ENCODE peak calls at places on chromosomes 4 and X, in eight cellular contexts. M is vagina, V is mesenchymal stem cell, Z is lower lobe of right lung, E is uterus, G is RWPE1, F is brain microvascular endothelial cell, O is neural progenitor cell. I is an unnamed sample.

GRCh38 chr4:17576932-17577659 is at the start of gene LAP3:
- DNase-seq in M (no peak), V (peak; percentile 95), Z (peak; percentile 98), E (peak; percentile 98), G (peak; percentile 89), F (peak; percentile 96), O (peak; percentile 98), I (peak; percentile 99)

GRCh38 chrX:150841466-150842197 is 56.8 kb downstream of the CD99L2 start:
- DNase-seq in M (no peak), V (peak; percentile 47), Z (no peak), E (no peak), G (peak; percentile 31), F (peak; percentile 20), O (no peak), I (no peak)

GRCh38 chr4:140635606-140636005 is 66.8 kb upstream of the UCP1 start:
- DNase-seq in M (no peak), V (no peak), Z (peak; percentile 61), E (no peak), G (peak; percentile 62), F (peak; percentile 26), O (peak; percentile 53), I (peak; percentile 71)

GRCh38 chr4:164892018-164892417 is 15.0 kb downstream of the APELA start:
- DNase-seq in M (no peak), V (no peak), Z (no peak), E (no peak), G (no peak), F (no peak), O (no peak), I (no peak)

GRCh38 chrX:12929701-12930100 is 23.3 kb downstream of the TLR8 start:
- DNase-seq in M (no peak), V (no peak), Z (no peak), E (no peak), G (no peak), F (no peak), O (no peak), I (no peak)

GRCh38 chrX:65926095-65927019 is 113.5 kb downstream of the VSIG4 start:
- DNase-seq in M (no peak), V (no peak), Z (no peak), E (no peak), G (no peak), F (no peak), O (no peak), I (no peak)

GRCh38 chr4:9996319-9997110 is 24.8 kb downstream of the SLC2A9 start:
- DNase-seq in M (no peak), V (peak; percentile 9), Z (no peak), E (no peak), G (no peak), F (peak; percentile 43), O (no peak), I (no peak)

GRCh38 chr4:73234712-73235111 is 23.9 kb downstream of the ANKRD17 start:
- DNase-seq in M (no peak), V (no peak), Z (no peak), E (no peak), G (no peak), F (no peak), O (no peak), I (no peak)

GRCh38 chr4:31518796-31519250 is 798.7 kb downstream of the PCDH7 start:
- DNase-seq in M (no peak), V (peak; percentile 76), Z (no peak), E (no peak), G (peak; percentile 76), F (peak; percentile 20), O (no peak), I (no peak)

GRCh38 chr4:5162909-5163508 is 111.7 kb downstream of the STK32B start:
- DNase-seq in M (peak; percentile 58), V (no peak), Z (no peak), E (no peak), G (no peak), F (no peak), O (no peak), I (no peak)

GRCh38 chr4:176302283-176303275 is 17.2 kb upstream of the SPCS3 start:
- DNase-seq in M (no peak), V (peak; percentile 85), Z (no peak), E (no peak), G (peak; percentile 62), F (peak; percentile 52), O (no peak), I (no peak)

GRCh38 chrX:15043538-15043937 is 170.3 kb downstream of the MOSPD2 start:
- DNase-seq in M (no peak), V (no peak), Z (no peak), E (no peak), G (no peak), F (no peak), O (no peak), I (no peak)

GRCh38 chrX:43949669-43950068 is 23.5 kb downstream of the NDP start:
- DNase-seq in M (no peak), V (no peak), Z (peak; percentile 44), E (no peak), G (no peak), F (no peak), O (peak; percentile 78), I (peak; percentile 73)

GRCh38 chr4:94127707-94128328 is 79.8 kb upstream of the SMARCAD1 start:
- DNase-seq in M (no peak), V (peak; percentile 40), Z (no peak), E (no peak), G (peak; percentile 50), F (no peak), O (peak; percentile 37), I (no peak)

GRCh38 chr4:3276961-3277360 is 15.9 kb upstream of the RGS12 start:
- DNase-seq in M (no peak), V (no peak), Z (no peak), E (no peak), G (no peak), F (peak; percentile 41), O (no peak), I (peak; percentile 28)

GRCh38 chr4:139841464-139842195 is 176.0 kb downstream of the MGST2 start:
- DNase-seq in M (no peak), V (peak; percentile 40), Z (no peak), E (no peak), G (no peak), F (no peak), O (peak; percentile 45), I (no peak)

GRCh38 chr4:51831133-51831532 is 11.8 kb upstream of the DCUN1D4 start:
- DNase-seq in M (no peak), V (peak; percentile 57), Z (peak; percentile 63), E (peak; percentile 40), G (peak; percentile 31), F (peak; percentile 65), O (peak; percentile 81), I (peak; percentile 78)

GRCh38 chrX:118420462-118420861 is 74.6 kb downstream of the WDR44 start:
- DNase-seq in M (no peak), V (peak; percentile 72), Z (no peak), E (no peak), G (peak; percentile 2), F (peak; percentile 46), O (no peak), I (no peak)

GRCh38 chr4:79241846-79242245 is 84.0 kb downstream of the NAA11 start:
- DNase-seq in M (no peak), V (peak; percentile 69), Z (no peak), E (no peak), G (no peak), F (peak; percentile 45), O (peak; percentile 53), I (peak; percentile 19)

GRCh38 chrX:152915541-152916241 is 17.8 kb downstream of the ZNF185 start:
- DNase-seq in M (no peak), V (peak; percentile 71), Z (no peak), E (peak; percentile 50), G (no peak), F (peak; percentile 65), O (peak; percentile 62), I (no peak)

GRCh38 chrX:130575831-130576404 is 174.1 kb downstream of the RBMX2 start:
- DNase-seq in M (no peak), V (peak; percentile 31), Z (peak; percentile 41), E (peak; percentile 20), G (peak; percentile 11), F (peak; percentile 14), O (peak; percentile 57), I (no peak)

GRCh38 chrX:57677132-57677858 is 2.8 kb downstream of the NLRP2B start:
- DNase-seq in M (no peak), V (no peak), Z (no peak), E (no peak), G (no peak), F (no peak), O (no peak), I (no peak)

GRCh38 chrX:48509245-48509590 is 426 bp downstream of the PORCN start:
- DNase-seq in M (no peak), V (no peak), Z (no peak), E (no peak), G (no peak), F (no peak), O (peak; percentile 9), I (no peak)
- H3K27ac ChIP-seq in M (peak overlapping the region; percentile 66), V (no peak overlapping the region), Z (peak overlapping the region; percentile 64), E (peak overlapping the region; percentile 50), G (peak overlapping the region; percentile 80), F (peak overlapping the region; percentile 70), O (no peak overlapping the region), I (no peak overlapping the region)

GRCh38 chr4:47238697-47239096 is 207.3 kb downstream of the GABRB1 start:
- DNase-seq in M (no peak), V (no peak), Z (no peak), E (no peak), G (no peak), F (no peak), O (no peak), I (no peak)
- H3K27ac ChIP-seq in M (no peak overlapping the region), V (no peak overlapping the region), Z (no peak overlapping the region), E (no peak overlapping the region), G (no peak overlapping the region), F (no peak overlapping the region), O (no peak overlapping the region), I (no peak overlapping the region)

DNA sequence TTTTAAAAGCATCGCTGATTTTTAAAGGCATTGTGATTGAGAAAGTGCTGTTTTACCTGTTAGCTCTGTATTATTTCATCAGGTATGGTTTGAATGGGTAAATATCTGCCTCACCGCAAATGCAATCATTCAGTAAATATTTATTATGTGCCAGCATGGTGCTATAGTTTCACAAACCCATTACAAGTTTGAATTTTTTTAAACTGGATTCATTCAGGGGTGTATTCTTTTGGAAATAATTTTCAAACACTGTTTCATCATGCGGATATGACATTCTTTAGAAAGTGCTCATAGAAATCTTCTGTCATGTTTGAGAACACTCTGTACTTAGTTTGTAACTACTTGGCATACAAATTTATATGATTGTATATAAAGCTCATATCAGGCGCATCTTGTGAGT is 37.2 kb downstream of the LIMCH1 start:
- DNase-seq in M (no peak), V (no peak), Z (no peak), E (no peak), G (peak; percentile 55), F (no peak), O (no peak), I (no peak)
- H3K27ac ChIP-seq in M (no peak overlapping the region), V (no peak overlapping the region), Z (no peak overlapping the region), E (no peak overlapping the region), G (no peak overlapping the region), F (no peak overlapping the region), O (no peak overlapping the region), I (no peak overlapping the region)

DNA sequence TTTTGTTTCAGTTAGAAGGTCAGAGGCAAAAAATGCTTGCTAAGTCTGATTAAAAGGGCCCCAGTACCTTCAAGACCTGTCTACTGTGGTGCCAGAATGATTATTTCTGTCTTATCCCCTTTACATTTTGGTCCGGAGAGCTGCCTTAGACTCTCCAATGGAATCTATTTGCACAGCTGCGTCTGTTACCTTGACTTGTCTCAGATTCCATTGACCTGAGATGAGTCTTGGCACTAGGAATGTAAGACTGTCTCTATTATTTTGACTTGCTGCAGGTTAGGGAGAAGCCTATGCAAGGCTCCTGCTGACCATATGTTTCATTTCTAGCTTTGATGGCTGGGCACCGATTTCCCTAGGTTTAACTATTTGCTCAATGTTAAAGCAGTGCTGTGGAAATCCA is 457.6 kb downstream of the KCTD8 start:
- DNase-seq in M (no peak), V (peak; percentile 1), Z (no peak), E (no peak), G (no peak), F (no peak), O (no peak), I (no peak)
- H3K27ac ChIP-seq in M (no peak overlapping the region), V (peak overlapping the region; percentile 80), Z (no peak overlapping the region), E (no peak overlapping the region), G (no peak overlapping the region), F (no peak overlapping the region), O (no peak overlapping the region), I (no peak overlapping the region)